ENCODE peak calls at places on chromosomes 11 and 22, in nine cellular contexts. L is small intestine, M is ecto neural progenitor cell, V is fibroblast of lung, U is right atrium auricular region, Q is A172, I is ureter, X is NB4, H is NCI-H1105. T is an unnamed sample.

GRCh38 chr22:31495343-31495742 is 993 bp upstream of the SFI1 start:
- DNase-seq in L (no peak), M (no peak), V (no peak), U (no peak), Q (no peak), I (no peak), X (no peak), H (no peak), T (no peak)

GRCh38 chr11:95821640-95822039 is 31.3 kb downstream of the CEP57 start:
- DNase-seq in L (no peak), M (no peak), V (peak), U (no peak), Q (peak), I (no peak), X (no peak), H (no peak), T (no peak)

GRCh38 chr11:120027546-120028180 is 110.2 kb downstream of the TRIM29 start:
- DNase-seq in L (no peak), M (peak), V (no peak), U (peak), Q (no peak), I (no peak), X (no peak), H (no peak), T (no peak)

GRCh38 chr11:8070417-8071101 is 10.5 kb upstream of the TUB start:
- DNase-seq in L (peak), M (no peak), V (peak), U (no peak), Q (peak), I (no peak), X (peak), H (peak), T (no peak)

GRCh38 chr22:20115691-20116375 is at the start of gene RANBP1:
- DNase-seq in L (no peak), M (no peak), V (no peak), U (no peak), Q (no peak), I (no peak), X (no peak), H (no peak), T (no peak)

GRCh38 chr11:84430661-84431060 is 1144.5 kb upstream of the CCDC90B start:
- DNase-seq in L (no peak), M (no peak), V (no peak), U (no peak), Q (no peak), I (no peak), X (no peak), H (no peak), T (no peak)

GRCh38 chr11:65182258-65183170 is 786 bp downstream of the CAPN1 start:
- DNase-seq in L (peak), M (no peak), V (peak), U (no peak), Q (peak), I (peak), X (no peak), H (peak), T (no peak)

GRCh38 chr22:46054091-46054877 is 77.3 kb upstream of the WNT7B start:
- DNase-seq in L (peak), M (no peak), V (peak), U (no peak), Q (peak), I (no peak), X (no peak), H (peak), T (peak)

GRCh38 chr11:2298795-2299747 is 2.6 kb downstream of the C11orf21 start:
- DNase-seq in L (peak), M (peak), V (no peak), U (peak), Q (no peak), I (peak), X (peak), H (peak), T (peak)

GRCh38 chr22:50498322-50498861 is 9.1 kb downstream of the LMF2 start:
- DNase-seq in L (peak), M (peak), V (peak), U (peak), Q (peak), I (no peak), X (peak), H (peak), T (peak)

GRCh38 chr11:2076441-2076840 is 62.7 kb downstream of the IGF2 start:
- DNase-seq in L (no peak), M (no peak), V (no peak), U (no peak), Q (no peak), I (no peak), X (no peak), H (no peak), T (no peak)

GRCh38 chr11:64858467-64859401 is 14.3 kb upstream of the CDC42BPG start:
- DNase-seq in L (peak), M (no peak), V (no peak), U (no peak), Q (no peak), I (no peak), X (peak), H (no peak), T (peak)

GRCh38 chr22:49979587-49980264 is 19.2 kb downstream of the PIM3 start:
- DNase-seq in L (peak), M (peak), V (peak), U (no peak), Q (no peak), I (no peak), X (peak), H (peak), T (peak)

GRCh38 chr11:69053546-69054396 is 5.0 kb downstream of the TPCN2 start:
- DNase-seq in L (no peak), M (no peak), V (no peak), U (no peak), Q (no peak), I (no peak), X (no peak), H (no peak), T (no peak)

GRCh38 chr11:72890881-72891280 is 76.7 kb downstream of the ATG16L2 start:
- DNase-seq in L (no peak), M (no peak), V (no peak), U (no peak), Q (no peak), I (no peak), X (no peak), H (no peak), T (no peak)

GRCh38 chr22:37428649-37429586 is 1.6 kb upstream of the ELFN2 start:
- DNase-seq in L (peak), M (peak), V (peak), U (no peak), Q (peak), I (no peak), X (peak), H (no peak), T (peak)

GRCh38 chr11:17649696-17650600 is 69.4 kb upstream of the MYOD1 start:
- DNase-seq in L (no peak), M (no peak), V (no peak), U (no peak), Q (no peak), I (no peak), X (peak), H (no peak), T (no peak)

GRCh38 chr22:24599514-24599913 is 3.5 kb upstream of the GGT1 start:
- DNase-seq in L (no peak), M (no peak), V (no peak), U (no peak), Q (no peak), I (no peak), X (no peak), H (no peak), T (no peak)

T was measured in activated CD8-positive, alpha-beta T cell treated with anti-CD3 and anti-CD28 coated beads, Interleukin-2, amount 10 ng/mL, durations not matched to agents 7 days and 5 days.